ENCODE peak calls at places on chromosomes 11 and 22, in six cellular contexts. E is right cardiac atrium, R is fibroblast of lung, K is ovary, W is uterus, U is GM23248. S is an unnamed sample. For H3K9me3 and H3K4me1, the result is how much of the 10 kb centered on the place peaks cover.

GRCh38 chr11:56932572-56933235 is 56.0 kb upstream of the OR5AK2 start:
- DNase-seq in U (peak), R (peak), K (no peak), E (no peak), W (no peak), S (no peak)

GRCh38 chr11:1219446-1219835 is 3.4 kb upstream of the MUC5B start:
- DNase-seq in W (no peak), E (no peak), R (no peak), K (no peak), U (no peak), S (peak)

GRCh38 chr11:115739121-115739520 is 234.9 kb upstream of the CADM1 start:
- DNase-seq in K (no peak), R (no peak), W (no peak), U (no peak), E (no peak), S (no peak)

GRCh38 chr11:110169738-110170137 is 76.5 kb downstream of the ZC3H12C start:
- DNase-seq in W (no peak), E (no peak), K (no peak), R (no peak), U (no peak), S (no peak)

GRCh38 chr22:19658057-19658966 is 56.0 kb upstream of the SEPTIN5 start:
- DNase-seq in R (no peak), E (no peak), K (no peak), W (no peak), U (no peak), S (no peak)

GRCh38 chr11:120198787-120199469 is 11.9 kb upstream of the OAF start:
- DNase-seq in W (no peak), R (no peak), E (no peak), U (no peak), K (no peak), S (no peak)

GRCh38 chr11:11074686-11075370 is 217.0 kb upstream of the ZBED5 start:
- DNase-seq in U (no peak), R (no peak), W (no peak), E (no peak), K (no peak), S (no peak)

GRCh38 chr22:26436903-26437515 is 7.9 kb downstream of the ASPHD2 start:
- DNase-seq in K (no peak), R (no peak), E (no peak), W (no peak), U (no peak), S (peak)

GRCh38 chr11:58067685-58068084 is 36.9 kb downstream of the OR6Q1 start:
- DNase-seq in W (no peak), U (peak), R (no peak), E (no peak), K (no peak), S (no peak)

GRCh38 chr22:35630387-35630793 is 13.3 kb upstream of the MB start:
- DNase-seq in E (no peak), K (no peak), W (no peak), R (peak), U (peak), S (no peak)
- H3K27ac ChIP-seq in E (no peak), K (no peak), W (peak), R (peak), U (peak), S (no peak)

GRCh38 chr22:10778296-10778814 is 4749.6 kb upstream of the OR11H1 start:
- DNase-seq in W (no peak), E (no peak), K (no peak), R (no peak), U (no peak), S (no peak)
- H3K9me3 ChIP-seq in W (under half), E (under half), K (under half), R (under half), U (under half), S (under half)

DNA sequence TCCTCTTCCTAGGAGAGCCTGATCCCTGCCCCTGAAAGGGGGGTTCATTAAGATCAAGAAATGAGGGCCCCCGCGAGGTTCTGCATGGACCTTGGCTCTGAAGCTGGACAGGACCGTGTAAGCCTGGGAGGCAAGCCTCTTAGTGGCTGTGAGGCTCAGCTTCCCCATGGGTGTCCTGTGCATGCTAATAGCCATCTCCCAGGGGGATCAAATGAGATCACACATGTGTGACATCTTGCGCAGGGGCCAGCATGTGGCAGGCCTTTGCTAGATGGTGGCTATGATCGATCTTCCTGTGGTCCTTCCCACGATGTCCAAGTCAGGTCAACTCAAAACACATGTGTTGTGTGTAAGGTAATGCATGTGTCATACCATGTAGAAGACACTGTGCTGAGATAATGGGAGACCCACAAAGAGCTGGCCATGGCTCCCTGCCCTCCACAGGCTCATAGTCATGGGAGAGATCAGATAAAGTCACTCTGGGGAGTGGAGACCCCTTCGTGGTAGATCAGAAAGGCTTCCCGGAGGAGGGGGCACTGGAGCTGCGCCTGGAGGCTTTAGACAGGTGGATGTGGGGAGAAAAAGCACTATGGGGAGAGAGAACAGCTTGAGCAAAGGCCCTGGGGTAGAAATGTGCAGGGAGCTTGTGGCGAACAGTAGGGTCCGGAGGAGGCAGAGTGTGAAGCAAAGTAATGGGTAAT is 3.7 kb downstream of the RAC2 start:
- DNase-seq in K (no peak), E (no peak), R (no peak), U (no peak), W (no peak), S (no peak)
- H3K4me1 ChIP-seq in K (under half), E (under half), R (under half), U (under half), W (under half), S (under half)

GRCh38 chr11:129279326-129280026 is 87.4 kb upstream of the ARHGAP32 start:
- DNase-seq in R (peak), E (peak), W (peak), K (peak), U (peak), S (peak)
- H3K27ac ChIP-seq in R (no peak), E (peak), W (peak), K (no peak), U (peak), S (peak)

DNA sequence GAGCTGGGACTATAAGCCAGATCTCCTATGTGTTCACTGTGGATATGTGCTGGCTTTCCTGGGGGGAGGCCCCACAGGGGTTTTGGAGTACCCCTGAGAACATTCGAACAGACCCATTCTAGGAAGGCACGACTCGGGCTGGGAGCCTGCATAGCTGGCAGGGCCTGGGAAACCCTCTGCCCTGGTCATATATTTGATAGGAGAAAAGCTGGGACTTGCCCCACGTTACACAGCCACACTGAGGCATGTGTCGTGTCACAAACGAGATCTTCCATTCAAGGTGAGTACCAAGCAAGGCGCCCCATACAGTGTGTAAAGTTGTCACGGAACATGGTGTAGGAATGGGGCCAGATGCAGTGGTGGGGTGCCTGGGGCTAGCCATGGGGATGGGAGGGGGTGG is 11.2 kb downstream of the MYO7A start:
- DNase-seq in R (no peak), E (no peak), W (no peak), U (no peak), K (no peak), S (no peak)
- H3K9me3 ChIP-seq in R (under half), E (under half), W (under half), U (under half), K (under half), S (under half)

GRCh38 chr11:7628660-7629059 is 44.6 kb downstream of the CYB5R2 start:
- DNase-seq in W (no peak), R (no peak), E (no peak), U (no peak), K (no peak), S (no peak)
- H3K4me1 ChIP-seq in W (under half), R (under half), E (under half), U (under half), K (under half), S (under half)

GRCh38 chr11:130871616-130872015 is 44.7 kb downstream of the SNX19 start:
- DNase-seq in U (peak), W (no peak), E (no peak), K (no peak), R (no peak), S (no peak)

GRCh38 chr11:130872102-130872501 is 44.2 kb downstream of the SNX19 start:
- DNase-seq in K (no peak), E (no peak), U (no peak), R (no peak), W (no peak), S (no peak)

GRCh38 chr11:130872513-130872912 is 43.8 kb downstream of the SNX19 start:
- DNase-seq in K (no peak), E (no peak), U (no peak), W (no peak), R (no peak), S (no peak)

GRCh38 chr11:130873766-130874165 is 42.5 kb downstream of the SNX19 start:
- DNase-seq in R (peak), U (peak), W (no peak), K (no peak), E (no peak), S (no peak)

GRCh38 chr11:130872961-130873360 is 43.3 kb downstream of the SNX19 start:
- DNase-seq in W (no peak), U (peak), E (no peak), R (peak), K (no peak), S (no peak)
- H3K27ac ChIP-seq in W (peak), U (peak), E (peak), R (peak), K (no peak), S (no peak)

DNA sequence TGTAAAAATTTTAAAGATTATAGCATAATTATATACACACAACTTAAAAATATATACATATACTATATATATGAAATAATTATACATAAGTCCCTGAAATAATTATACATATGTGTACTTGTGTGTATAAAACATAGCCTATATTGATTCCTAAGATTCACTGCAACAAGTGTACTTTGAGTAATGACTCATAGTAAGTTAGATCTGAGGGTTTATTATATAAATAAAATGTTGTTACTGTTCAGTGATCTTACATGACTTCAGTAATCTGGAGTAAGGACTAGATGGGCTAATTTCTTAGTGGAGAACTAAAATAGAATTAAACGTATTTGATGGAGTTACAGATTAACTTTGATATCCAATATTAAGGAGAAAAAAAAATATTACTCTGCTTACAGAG is 350.5 kb downstream of the CNTN5 start:
- DNase-seq in W (no peak), K (no peak), R (peak), U (no peak), E (no peak), S (no peak)
- H3K9me3 ChIP-seq in W (under half), K (under half), R (under half), U (under half), E (under half), S (under half)

GRCh38 chr11:65574147-65574962 is 1.5 kb upstream of the EHBP1L1 start:
- DNase-seq in U (peak), R (peak), W (peak), E (peak), K (peak), S (peak)
- H3K4me1 ChIP-seq in U (under half), R (under half), W (under half), E (under half), K (under half), S (under half)